ENCODE peak calls at places on chromosomes 1 and 21, in ten cellular contexts. W is uterus, Y is testis, T is stomach, O is adrenal gland, F is body of pancreas, B is A549, H is breast epithelium, R is heart left ventricle, Q is tibial nerve. P is an unnamed sample.

GRCh38 chr1:241531195-241532172 is 694 bp upstream of the KMO start:
- DNase-seq in O (no peak), B (peak), W (no peak), H (no peak), R (no peak), Y (no peak), T (no peak), F (no peak), Q (no peak), P (no peak)

GRCh38 chr21:25733859-25734653 is 648 bp downstream of the ATP5PF start:
- DNase-seq in B (peak), W (no peak), O (peak), T (no peak), Q (no peak), Y (no peak), H (no peak), F (no peak), R (no peak), P (no peak)

GRCh38 chr1:45656573-45657226 is 29.6 kb downstream of the GPBP1L1 start:
- DNase-seq in T (no peak), Q (no peak), R (no peak), O (no peak), Y (no peak), F (no peak), W (no peak), H (no peak), B (no peak), P (no peak)

GRCh38 chr1:161954050-161954449 is 69.6 kb downstream of the OLFML2B start:
- DNase-seq in H (no peak), O (no peak), W (no peak), R (no peak), F (no peak), Y (no peak), Q (no peak), T (no peak), B (no peak), P (no peak)

GRCh38 chr1:159188375-159188788 is 16.3 kb upstream of the ACKR1 start:
- DNase-seq in W (peak), B (peak), Q (no peak), Y (peak), R (peak), H (no peak), F (peak), T (peak), O (peak), P (peak)

GRCh38 chr1:11720523-11720922 is 15.4 kb upstream of the AGTRAP start:
- DNase-seq in W (no peak), Q (no peak), R (no peak), Y (peak), T (no peak), H (no peak), B (no peak), F (no peak), O (no peak), P (peak)

GRCh38 chr21:37182222-37182621 is 84.9 kb downstream of the VPS26C start:
- DNase-seq in Q (no peak), W (no peak), F (no peak), Y (no peak), R (no peak), H (no peak), B (no peak), O (no peak), T (no peak), P (no peak)

GRCh38 chr1:51952638-51953037 is 37.9 kb downstream of the RAB3B start:
- DNase-seq in F (no peak), T (no peak), R (no peak), Y (no peak), O (no peak), W (no peak), B (no peak), H (no peak), Q (no peak), P (no peak)

GRCh38 chr21:45449658-45450502 is 44.9 kb downstream of the COL18A1 start:
- DNase-seq in Q (no peak), F (no peak), Y (no peak), T (no peak), R (peak), B (no peak), W (no peak), O (no peak), H (no peak), P (no peak)

GRCh38 chr1:169368406-169368769 is 393 bp downstream of the BLZF1 start:
- DNase-seq in R (no peak), Q (no peak), O (peak), H (no peak), Y (no peak), W (no peak), F (peak), T (peak), B (no peak), P (no peak)

GRCh38 chr21:37916795-37917142 is 512 bp upstream of the KCNJ6 start:
- DNase-seq in Y (peak), O (no peak), W (no peak), R (no peak), Q (no peak), H (no peak), F (no peak), T (no peak), B (peak), P (no peak)

GRCh38 chr1:22275626-22276395 is 132.9 kb upstream of the WNT4 start:
- DNase-seq in O (peak), Y (peak), H (no peak), W (peak), Q (no peak), T (peak), R (no peak), B (peak), F (peak), P (peak)

GRCh38 chr1:240385985-240386978 is 225.7 kb downstream of the GREM2 start:
- DNase-seq in H (no peak), O (peak), Q (no peak), T (no peak), W (no peak), B (peak), Y (no peak), F (no peak), R (no peak), P (no peak)

GRCh38 chr1:228272831-228273571 is 65.2 kb downstream of the OBSCN start:
- DNase-seq in T (no peak), O (no peak), Y (no peak), F (no peak), R (peak), W (no peak), B (no peak), H (no peak), Q (no peak), P (no peak)

GRCh38 chr1:17633654-17634053 is 94.2 kb downstream of the ARHGEF10L start:
- DNase-seq in O (no peak), T (no peak), Q (no peak), H (no peak), B (no peak), Y (no peak), W (no peak), R (no peak), F (no peak), P (no peak)

GRCh38 chr1:153752561-153753195 is 22.5 kb upstream of the SLC27A3 start:
- DNase-seq in Q (no peak), W (peak), T (no peak), B (no peak), Y (peak), H (peak), O (peak), R (no peak), F (no peak), P (peak)

GRCh38 chr1:71080178-71080781 is 555 bp downstream of the ZRANB2 start:
- DNase-seq in R (no peak), F (peak), H (no peak), B (peak), O (peak), Q (no peak), T (no peak), Y (peak), W (no peak), P (no peak)

GRCh38 chr1:112686835-112687234 is 12.4 kb downstream of the MOV10 start:
- DNase-seq in H (no peak), W (no peak), B (no peak), T (no peak), O (no peak), Q (no peak), Y (no peak), F (no peak), R (no peak), P (no peak)

GRCh38 chr1:201376464-201377374 is 761 bp downstream of the TNNT2 start:
- DNase-seq in B (peak), O (peak), F (peak), Y (no peak), R (no peak), H (no peak), Q (no peak), T (peak), W (no peak), P (no peak)

GRCh38 chr1:9626201-9626608 is 25.3 kb upstream of the PIK3CD start:
- DNase-seq in B (no peak), Q (no peak), T (no peak), O (no peak), F (no peak), Y (no peak), W (no peak), R (no peak), H (no peak), P (no peak)

GRCh38 chr1:72827285-72827684 is 544.9 kb upstream of the NEGR1 start:
- DNase-seq in O (no peak), Y (no peak), Q (no peak), W (no peak), F (no peak), H (no peak), T (no peak), B (no peak), R (no peak), P (no peak)

GRCh38 chr1:158103275-158103674 is 77.4 kb upstream of the CD1D start:
- DNase-seq in B (no peak), H (no peak), W (no peak), F (no peak), R (no peak), Y (no peak), O (no peak), T (no peak), Q (no peak), P (no peak)

GRCh38 chr1:28877132-28877781 is 37.1 kb upstream of the EPB41 start:
- DNase-seq in R (peak), O (peak), H (peak), Y (peak), Q (peak), F (peak), B (peak), W (peak), T (peak), P (peak)
- TF ChIP-seq POLR2A in R (no peak), O (no peak), H (no peak), Y (no peak), Q (no peak), F (no peak), B (no peak), W (no peak), T (no peak), P (no peak)

GRCh38 chr1:223654083-223654482 is 11.4 kb downstream of the CAPN8 start:
- DNase-seq in B (peak), T (no peak), H (no peak), W (no peak), Y (no peak), R (no peak), Q (no peak), F (no peak), O (no peak), P (no peak)
- H3K4me3 ChIP-seq in B (no peak), T (no peak), H (no peak), W (no peak), Y (no peak), R (no peak), Q (no peak), F (no peak), O (no peak), P (no peak)

DNA sequence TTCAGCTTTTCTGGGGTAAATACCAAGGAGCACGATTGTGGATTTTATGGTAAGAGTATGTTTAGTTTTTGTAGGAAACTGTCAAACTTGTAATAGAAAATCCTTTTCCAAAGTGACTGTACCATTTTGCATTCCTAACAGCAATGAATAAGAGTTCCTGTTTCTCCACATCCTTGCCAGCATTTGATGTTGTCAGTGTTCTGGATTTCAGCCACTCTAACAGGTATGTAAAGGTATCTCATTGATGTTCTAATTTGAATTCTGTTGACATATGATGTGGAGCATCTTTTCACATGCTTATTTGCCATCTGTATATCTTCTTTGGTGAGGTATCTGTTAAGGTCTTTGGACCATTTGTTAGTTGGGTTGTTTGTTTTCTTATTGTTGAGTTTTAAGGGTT is 50.3 kb upstream of the RGS2 start:
- DNase-seq in H (no peak), F (no peak), Q (no peak), B (no peak), O (no peak), T (no peak), W (no peak), R (no peak), Y (no peak), P (no peak)
- H3K27ac ChIP-seq in H (no peak), F (no peak), Q (no peak), B (no peak), O (no peak), T (no peak), W (no peak), R (no peak), Y (no peak), P (no peak)

GRCh38 chr1:33032126-33032869 is 4.4 kb downstream of the AK2 start:
- DNase-seq in B (no peak), Q (no peak), T (no peak), O (no peak), Y (no peak), R (no peak), H (no peak), W (no peak), F (no peak), P (no peak)

GRCh38 chr1:33036051-33036525 is 595 bp downstream of the AK2 start:
- DNase-seq in H (no peak), W (no peak), F (no peak), R (no peak), B (peak), Q (no peak), Y (peak), O (no peak), T (no peak), P (no peak)

GRCh38 chr1:33039840-33040239 is 3.2 kb upstream of the AK2 start:
- DNase-seq in B (no peak), T (no peak), W (no peak), F (no peak), H (no peak), Q (no peak), R (no peak), Y (no peak), O (no peak), P (no peak)

GRCh38 chr1:33041026-33041425 is 4.3 kb upstream of the AK2 start:
- DNase-seq in Y (no peak), T (no peak), F (no peak), R (no peak), O (no peak), Q (no peak), B (no peak), W (no peak), H (no peak), P (no peak)

GRCh38 chr1:33036526-33037503 is at the start of gene AK2:
- DNase-seq in F (peak), Y (peak), T (peak), W (peak), B (peak), H (peak), Q (peak), O (peak), R (peak), P (peak)
- TF ChIP-seq POLR2A in F (peak), Y (no peak), T (peak), W (peak), B (peak), H (peak), Q (peak), O (peak), R (peak), P (peak)

GRCh38 chr1:207753611-207754010 is 1.8 kb downstream of the CD46 start:
- DNase-seq in B (no peak), W (no peak), F (no peak), T (no peak), Y (no peak), H (no peak), R (no peak), O (no peak), Q (no peak), P (no peak)

GRCh38 chr1:207752456-207753132 is 740 bp downstream of the CD46 start:
- DNase-seq in F (peak), H (peak), T (peak), R (no peak), Q (no peak), O (peak), W (peak), Y (peak), B (peak), P (peak)

GRCh38 chr1:207750901-207751300 is 953 bp upstream of the CD46 start:
- DNase-seq in O (no peak), W (no peak), R (no peak), F (no peak), Y (no peak), B (no peak), H (no peak), Q (no peak), T (no peak), P (no peak)

GRCh38 chr1:207754011-207754410 is 2.2 kb downstream of the CD46 start:
- DNase-seq in O (no peak), B (no peak), H (no peak), R (no peak), W (no peak), Y (no peak), Q (no peak), F (no peak), T (no peak), P (no peak)

DNA sequence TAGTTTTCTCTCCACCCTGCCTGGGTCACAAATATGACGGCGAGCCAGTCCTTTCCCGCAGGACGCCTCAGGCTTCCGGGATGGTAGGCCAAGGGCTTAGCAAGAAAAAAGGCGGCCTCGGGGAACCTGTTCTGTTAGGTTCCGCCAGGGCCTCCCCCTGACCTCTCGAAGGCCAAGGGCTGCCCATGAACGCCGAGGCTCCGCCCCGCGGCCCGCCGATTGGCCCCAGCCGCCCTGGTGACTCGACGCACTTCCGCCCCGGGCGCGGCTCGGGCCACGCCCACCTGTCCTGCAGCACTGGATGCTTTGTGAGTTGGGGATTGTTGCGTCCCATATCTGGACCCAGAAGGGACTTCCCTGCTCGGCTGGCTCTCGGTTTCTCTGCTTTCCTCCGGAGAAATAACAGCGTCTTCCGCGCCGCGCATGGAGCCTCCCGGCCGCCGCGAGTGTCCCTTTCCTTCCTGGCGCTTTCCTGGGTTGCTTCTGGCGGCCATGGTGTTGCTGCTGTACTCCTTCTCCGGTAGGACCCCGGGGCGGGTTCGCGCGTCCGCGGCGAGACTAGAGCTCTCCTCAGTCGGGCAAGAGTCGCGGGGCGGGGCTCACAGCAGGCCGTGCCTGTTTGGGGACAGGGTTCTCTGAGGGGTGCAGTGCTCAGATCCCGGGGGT is at the start of gene CD46:
- DNase-seq in B (peak), T (peak), R (peak), H (peak), Y (peak), W (peak), O (peak), Q (peak), F (peak), P (peak)
- H3K4me3 ChIP-seq in B (peak), T (peak), R (peak), H (peak), Y (peak), W (peak), O (peak), Q (peak), F (peak), P (peak)

GRCh38 chr1:53369034-53369750 is 41.3 kb upstream of the LRP8 start:
- DNase-seq in T (peak), Y (peak), R (no peak), B (no peak), W (no peak), Q (no peak), H (no peak), O (no peak), F (peak), P (peak)

GRCh38 chr1:53368314-53369033 is 40.6 kb upstream of the LRP8 start:
- DNase-seq in O (peak), Y (peak), R (no peak), B (no peak), W (no peak), F (peak), T (peak), Q (no peak), H (no peak), P (no peak)

GRCh38 chr1:53365405-53366063 is 37.7 kb upstream of the LRP8 start:
- DNase-seq in Q (no peak), B (no peak), Y (peak), W (no peak), O (no peak), T (peak), F (peak), R (no peak), H (no peak), P (peak)

GRCh38 chr1:53367503-53368313 is 39.8 kb upstream of the LRP8 start:
- DNase-seq in B (no peak), H (no peak), Q (no peak), W (no peak), Y (peak), T (peak), F (peak), R (no peak), O (no peak), P (peak)

DNA sequence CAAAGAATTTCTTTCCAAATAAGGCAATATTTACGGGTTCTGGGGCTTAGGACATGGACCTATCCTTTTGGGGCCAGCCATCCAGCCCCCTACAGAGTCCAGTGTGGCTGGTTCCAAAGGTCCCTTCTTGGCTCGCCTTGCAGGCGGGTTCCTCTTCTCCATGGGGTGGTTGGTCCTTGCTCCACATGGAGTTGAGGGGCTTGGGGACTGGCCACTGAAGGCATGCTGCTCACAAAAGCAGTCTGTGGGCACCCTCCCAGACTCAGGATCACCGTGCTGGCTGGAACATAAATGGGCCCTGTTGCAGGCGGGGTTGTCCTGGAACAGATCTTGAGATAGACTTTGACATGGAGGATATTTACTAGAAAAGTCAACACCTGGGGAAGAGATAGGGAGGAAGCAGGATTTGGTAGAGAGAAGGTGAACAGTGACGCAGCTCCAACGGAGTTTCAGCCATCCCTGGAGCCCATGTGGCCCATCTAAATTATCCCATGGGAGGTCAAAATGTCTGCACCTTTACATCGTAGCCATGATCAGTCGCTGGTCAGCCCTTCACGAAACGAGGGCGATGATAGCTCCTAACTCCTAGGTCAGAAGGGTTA is 39.1 kb upstream of the LRP8 start:
- DNase-seq in W (no peak), H (no peak), T (peak), R (no peak), F (peak), Q (no peak), Y (peak), B (no peak), O (no peak), P (no peak)
- H3K27ac ChIP-seq in W (no peak), H (no peak), T (no peak), R (no peak), F (no peak), Q (no peak), Y (no peak), B (no peak), O (no peak), P (no peak)